ENCODE peak calls at places on chromosomes 16 and 17, in seven cellular contexts. R is ascending aorta, E is tibial nerve, B is prostate gland, N is endothelial cell, X is HCT116, A is progenitor cell of endocrine pancreas. P is an unnamed sample.
A peak's percentile ranks its signal among the peaks of the same experiment; 100 is the strongest.

GRCh38 chr16:58021661-58022551 is 3.6 kb upstream of the MMP15 start:
- DNase-seq in R (no peak), E (no peak), B (no peak), N (no peak), X (no peak), A (no peak), P (peak; percentile 68)

GRCh38 chr17:81309140-81309858 is 14.2 kb upstream of the SLC38A10 start:
- DNase-seq in R (peak; percentile 54), E (peak; percentile 85), B (peak; percentile 53), N (peak; percentile 47), X (peak; percentile 85), A (no peak), P (no peak)

GRCh38 chr16:29680180-29680598 is 1.2 kb downstream of the QPRT start:
- DNase-seq in R (no peak), E (no peak), B (no peak), N (no peak), X (no peak), A (no peak), P (no peak)

GRCh38 chr16:87950765-87951549 is at the start of gene BANP:
- DNase-seq in R (peak; percentile 96), E (peak; percentile 89), B (peak; percentile 98), N (peak; percentile 94), X (peak; percentile 100), A (peak; percentile 93), P (peak; percentile 99)

GRCh38 chr16:15765880-15766279 is 90.9 kb downstream of the MYH11 start:
- DNase-seq in R (no peak), E (no peak), B (peak; percentile 28), N (peak; percentile 36), X (peak; percentile 55), A (no peak), P (no peak)

GRCh38 chr17:66494023-66494803 is 191.8 kb downstream of the PRKCA start:
- DNase-seq in R (no peak), E (no peak), B (no peak), N (no peak), X (peak; percentile 61), A (no peak), P (no peak)

GRCh38 chr17:794876-795275 is 12.7 kb downstream of the MRM3 start:
- DNase-seq in R (no peak), E (peak; percentile 79), B (peak; percentile 89), N (peak; percentile 74), X (peak; percentile 47), A (peak; percentile 43), P (no peak)

GRCh38 chr17:42980766-42981397 is 517 bp downstream of the RUNDC1 start:
- DNase-seq in R (no peak), E (no peak), B (peak; percentile 50), N (peak; percentile 40), X (peak; percentile 31), A (peak; percentile 44), P (no peak)

GRCh38 chr17:30950669-30951399 is 20.0 kb upstream of the RNF135 start:
- DNase-seq in R (peak; percentile 50), E (peak; percentile 32), B (peak; percentile 26), N (no peak), X (no peak), A (no peak), P (no peak)

GRCh38 chr17:67602974-67603373 is 114.8 kb upstream of the NOL11 start:
- DNase-seq in R (no peak), E (no peak), B (no peak), N (peak; percentile 42), X (peak; percentile 56), A (peak; percentile 11), P (no peak)

GRCh38 chr17:47778184-47778635 is 43.4 kb downstream of the OSBPL7 start:
- DNase-seq in R (no peak), E (no peak), B (no peak), N (no peak), X (no peak), A (no peak), P (no peak)

GRCh38 chr17:78390241-78391050 is 12.0 kb downstream of the PGS1 start:
- DNase-seq in R (no peak), E (no peak), B (no peak), N (peak; percentile 47), X (no peak), A (no peak), P (no peak)

GRCh38 chr17:32310927-32311568 is 30.9 kb downstream of the C17orf75 start:
- DNase-seq in R (no peak), E (no peak), B (no peak), N (no peak), X (no peak), A (no peak), P (peak; percentile 15)

GRCh38 chr17:19720210-19720475 is 3.8 kb upstream of the SLC47A2 start:
- DNase-seq in R (no peak), E (no peak), B (no peak), N (no peak), X (no peak), A (no peak), P (no peak)

GRCh38 chr17:83012873-83013778 is 66.3 kb upstream of the METRNL start:
- DNase-seq in R (no peak), E (no peak), B (no peak), N (no peak), X (no peak), A (no peak), P (no peak)

GRCh38 chr17:10357768-10358167 is 15.0 kb downstream of the MYH13 start:
- DNase-seq in R (no peak), E (no peak), B (no peak), N (peak; percentile 32), X (no peak), A (no peak), P (no peak)

GRCh38 chr17:16023881-16024280 is 24.3 kb downstream of the TTC19 start:
- DNase-seq in R (no peak), E (no peak), B (no peak), N (no peak), X (no peak), A (no peak), P (no peak)

GRCh38 chr17:17834974-17835373 is 1.8 kb downstream of the SREBF1 start:
- DNase-seq in R (no peak), E (no peak), B (no peak), N (no peak), X (no peak), A (no peak), P (no peak)

DNA sequence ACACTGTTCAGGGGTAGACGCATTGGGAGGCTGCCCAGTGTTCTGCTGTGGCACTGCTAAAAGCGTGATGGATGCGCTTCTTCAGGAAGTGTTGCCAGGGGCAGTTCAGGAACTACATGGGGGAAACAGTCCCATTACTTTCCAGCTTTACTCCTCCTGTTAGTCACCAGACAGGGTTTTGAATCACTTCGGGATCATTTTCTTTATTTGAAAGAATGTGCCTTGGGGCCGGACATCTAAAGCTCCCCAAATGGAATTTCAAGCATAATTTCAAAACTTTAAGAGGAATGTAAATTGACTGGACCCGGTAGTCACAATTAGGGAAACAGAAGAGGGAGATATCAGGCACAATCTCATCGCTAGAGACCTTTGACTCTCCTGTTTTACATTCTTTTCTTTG is 1.3 kb upstream of the KRTAP2-1 start:
- DNase-seq in R (no peak), E (no peak), B (no peak), N (no peak), X (no peak), A (no peak), P (no peak)
- TF ChIP-seq CTCF in R (no peak), E (no peak), B (no peak), N (no peak), X (no peak), A (no peak), P (no peak)

GRCh38 chr16:5200123-5200522 is 102.5 kb upstream of the EEF2KMT start:
- DNase-seq in R (no peak), E (no peak), B (no peak), N (no peak), X (no peak), A (no peak), P (no peak)
- TF ChIP-seq CTCF in R (no peak), E (no peak), B (no peak), N (no peak), X (no peak), A (no peak), P (no peak)

GRCh38 chr17:37410357-37410756 is 3.7 kb downstream of the TADA2A start:
- DNase-seq in R (no peak), E (no peak), B (no peak), N (no peak), X (no peak), A (no peak), P (no peak)

GRCh38 chr17:37405955-37406634 is 541 bp downstream of the ACACA start:
- DNase-seq in R (no peak), E (no peak), B (no peak), N (no peak), X (no peak), A (no peak), P (no peak)

DNA sequence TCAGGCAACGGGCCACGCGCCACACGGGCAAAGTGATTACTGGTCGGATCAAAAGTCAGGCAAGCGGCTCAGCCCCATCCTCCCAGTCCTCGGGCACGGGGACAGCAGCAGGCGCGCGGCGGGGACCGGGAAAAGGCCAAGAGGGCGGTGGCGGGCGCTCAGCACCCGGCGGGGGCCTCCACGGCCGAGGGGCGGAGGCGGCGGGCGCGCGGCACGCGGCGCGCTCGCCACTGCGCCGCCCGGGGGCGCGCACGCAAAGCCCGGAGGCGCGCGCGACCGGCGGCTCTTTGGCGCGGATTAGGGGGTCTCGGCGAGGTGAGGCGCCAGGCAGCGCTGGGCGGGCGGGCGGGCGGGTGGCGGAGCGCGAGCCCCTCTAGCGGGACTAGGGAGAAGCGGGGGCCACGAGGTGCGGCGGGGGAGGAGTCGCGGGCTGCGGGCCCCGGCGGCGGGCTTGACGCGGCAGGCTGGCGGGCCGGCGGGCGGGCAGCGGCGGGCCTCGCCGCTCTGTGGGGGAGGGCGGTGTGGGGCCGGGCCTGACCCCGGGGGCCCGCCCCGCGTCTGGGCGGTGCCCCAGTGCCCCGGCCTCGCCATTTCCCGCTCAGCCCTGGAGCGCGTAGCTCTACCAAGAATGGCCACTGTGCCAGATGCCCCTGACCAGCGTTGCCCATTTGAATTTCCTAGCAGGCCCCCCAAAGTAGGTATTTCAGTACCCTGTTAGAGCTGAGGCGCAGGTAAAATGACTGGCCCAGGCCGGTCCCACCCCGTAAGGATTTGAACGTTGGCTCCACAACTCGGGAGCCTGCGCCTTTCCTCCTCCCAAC is at the start of the genes ACACA and TADA2A:
- DNase-seq in R (peak; percentile 22), E (peak; percentile 44), B (peak; percentile 69), N (peak; percentile 79), X (peak; percentile 60), A (peak; percentile 66), P (no peak)
- TF ChIP-seq CTCF in R (no peak), E (peak; percentile 46), B (no peak), N (no peak), X (no peak), A (no peak), P (no peak)

DNA sequence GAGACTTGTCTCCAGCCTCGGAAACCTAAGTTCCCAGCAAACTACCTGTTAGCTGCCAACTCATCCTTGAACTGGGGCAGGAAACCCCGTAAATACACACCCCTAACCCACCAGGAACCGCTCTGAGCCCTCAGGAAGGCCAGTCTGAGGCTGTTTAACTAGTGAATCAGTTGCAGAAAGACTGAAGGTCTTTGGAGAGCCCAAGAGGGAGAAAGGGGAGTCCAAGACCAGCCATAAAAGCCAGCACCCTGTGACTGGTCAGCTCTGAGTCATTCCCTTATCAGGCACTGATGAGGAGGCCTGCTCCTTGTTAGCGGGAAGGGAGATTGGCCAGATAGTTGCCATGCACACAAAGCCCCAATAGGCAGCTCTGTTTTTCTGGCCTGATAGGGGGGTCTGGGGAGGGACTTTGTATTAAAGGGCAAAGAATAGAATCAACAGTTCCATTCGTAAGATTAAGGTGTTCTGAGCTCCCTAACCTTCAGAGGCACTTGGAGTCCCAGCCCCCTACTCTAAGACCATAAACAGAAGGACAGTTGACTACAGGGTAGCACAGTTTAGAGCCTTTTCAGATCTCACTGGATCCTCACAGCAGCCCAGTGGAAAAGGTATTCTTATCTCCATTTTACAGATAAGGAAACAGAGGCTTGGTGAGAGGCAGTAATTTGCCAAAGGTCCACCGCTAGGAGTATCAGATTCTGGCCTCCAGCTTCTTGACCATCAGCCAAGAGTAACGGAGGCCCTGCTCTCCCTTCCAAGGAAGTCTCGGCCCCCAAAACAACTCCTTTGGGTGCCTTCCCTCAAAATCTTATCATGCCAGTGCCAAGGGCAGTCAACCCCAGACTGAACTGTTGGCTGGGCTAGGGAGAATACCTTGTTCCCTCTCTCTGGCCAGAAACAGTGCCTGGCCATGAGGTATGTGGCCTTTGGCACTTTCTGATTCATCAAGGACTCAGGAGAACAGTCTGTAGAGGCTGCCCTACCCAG is 2.2 kb upstream of the KRT19 start:
- DNase-seq in R (no peak), E (no peak), B (no peak), N (no peak), X (peak; percentile 86), A (no peak), P (no peak)
- TF ChIP-seq CTCF in R (no peak), E (no peak), B (no peak), N (no peak), X (no peak), A (no peak), P (no peak)